ENCODE peak calls at places on chromosomes 7 and 10, in seven cellular contexts. One of them, this sample, is unnamed. For H3K4me1 and H3K27me3, the result is how much of the 10 kb centered on the place peaks cover.

GRCh38 chr10:70475661-70476060 is 2.9 kb upstream of the PALD1 start:
- DNase-seq in mammary epithelial cell: peak
- DNase-seq in CD8-positive, alpha-beta T cell: no peak
- DNase-seq in neural progenitor cell: no peak
- DNase-seq in K562: no peak
- DNase-seq in CD8-positive, alpha-beta memory T cell: no peak
- DNase-seq in fibroblast of lung: peak
- DNase-seq in this sample: no peak

GRCh38 chr10:123135415-123136141 is at the start of gene HMX3:
- DNase-seq in mammary epithelial cell: peak
- DNase-seq in CD8-positive, alpha-beta T cell: no peak
- DNase-seq in neural progenitor cell: peak
- DNase-seq in K562: peak
- DNase-seq in CD8-positive, alpha-beta memory T cell: no peak
- DNase-seq in fibroblast of lung: no peak
- DNase-seq in this sample: peak

GRCh38 chr7:7870590-7870989 is 98.0 kb upstream of the GLCCI1 start:
- DNase-seq in mammary epithelial cell: no peak
- DNase-seq in CD8-positive, alpha-beta T cell: no peak
- DNase-seq in neural progenitor cell: no peak
- DNase-seq in K562: no peak
- DNase-seq in CD8-positive, alpha-beta memory T cell: no peak
- DNase-seq in fibroblast of lung: no peak
- DNase-seq in this sample: no peak

GRCh38 chr7:129073738-129074137 is 18.8 kb upstream of the TNPO3 start:
- DNase-seq in mammary epithelial cell: no peak
- DNase-seq in CD8-positive, alpha-beta T cell: no peak
- DNase-seq in neural progenitor cell: no peak
- DNase-seq in K562: no peak
- DNase-seq in CD8-positive, alpha-beta memory T cell: no peak
- DNase-seq in fibroblast of lung: no peak
- DNase-seq in this sample: no peak

GRCh38 chr7:40194743-40195142 is 59.9 kb downstream of the SUGCT start:
- DNase-seq in mammary epithelial cell: peak
- DNase-seq in CD8-positive, alpha-beta T cell: no peak
- DNase-seq in neural progenitor cell: no peak
- DNase-seq in K562: no peak
- DNase-seq in CD8-positive, alpha-beta memory T cell: no peak
- DNase-seq in fibroblast of lung: peak
- DNase-seq in this sample: no peak

GRCh38 chr10:7819126-7819470 is 793 bp downstream of the TAF3 start:
- DNase-seq in mammary epithelial cell: peak
- DNase-seq in CD8-positive, alpha-beta T cell: no peak
- DNase-seq in neural progenitor cell: peak
- DNase-seq in K562: peak
- DNase-seq in CD8-positive, alpha-beta memory T cell: peak
- DNase-seq in fibroblast of lung: peak
- DNase-seq in this sample: peak

GRCh38 chr7:4739528-4739992 is 35.9 kb upstream of the AP5Z1 start:
- DNase-seq in mammary epithelial cell: no peak
- DNase-seq in CD8-positive, alpha-beta T cell: no peak
- DNase-seq in neural progenitor cell: peak
- DNase-seq in K562: peak
- DNase-seq in CD8-positive, alpha-beta memory T cell: no peak
- DNase-seq in fibroblast of lung: peak
- DNase-seq in this sample: no peak

GRCh38 chr7:128415217-128415785 is 5.5 kb upstream of the IMPDH1 start:
- DNase-seq in mammary epithelial cell: no peak
- DNase-seq in CD8-positive, alpha-beta T cell: no peak
- DNase-seq in neural progenitor cell: no peak
- DNase-seq in K562: no peak
- DNase-seq in CD8-positive, alpha-beta memory T cell: no peak
- DNase-seq in fibroblast of lung: no peak
- DNase-seq in this sample: no peak

GRCh38 chr7:6606866-6607583 is 8.4 kb upstream of the ZNF853 start:
- DNase-seq in mammary epithelial cell: no peak
- DNase-seq in CD8-positive, alpha-beta T cell: no peak
- DNase-seq in neural progenitor cell: no peak
- DNase-seq in K562: no peak
- DNase-seq in CD8-positive, alpha-beta memory T cell: no peak
- DNase-seq in fibroblast of lung: no peak
- DNase-seq in this sample: no peak

GRCh38 chr10:110843031-110843430 is 28.7 kb upstream of the PDCD4 start:
- DNase-seq in mammary epithelial cell: no peak
- DNase-seq in CD8-positive, alpha-beta T cell: no peak
- DNase-seq in neural progenitor cell: no peak
- DNase-seq in K562: no peak
- DNase-seq in CD8-positive, alpha-beta memory T cell: no peak
- DNase-seq in fibroblast of lung: no peak
- DNase-seq in this sample: no peak

GRCh38 chr10:24556746-24557742 is 166.6 kb downstream of the ARHGAP21 start:
- DNase-seq in mammary epithelial cell: peak
- DNase-seq in CD8-positive, alpha-beta T cell: no peak
- DNase-seq in neural progenitor cell: peak
- DNase-seq in K562: peak
- DNase-seq in CD8-positive, alpha-beta memory T cell: no peak
- DNase-seq in fibroblast of lung: peak
- DNase-seq in this sample: peak

GRCh38 chr7:150926066-150926465 is 52.1 kb downstream of the KCNH2 start:
- DNase-seq in mammary epithelial cell: no peak
- DNase-seq in CD8-positive, alpha-beta T cell: no peak
- DNase-seq in neural progenitor cell: no peak
- DNase-seq in K562: no peak
- DNase-seq in CD8-positive, alpha-beta memory T cell: no peak
- DNase-seq in fibroblast of lung: no peak
- DNase-seq in this sample: no peak

GRCh38 chr10:13686331-13686752 is 99.6 kb downstream of the PRPF18 start:
- DNase-seq in mammary epithelial cell: no peak
- DNase-seq in CD8-positive, alpha-beta T cell: no peak
- DNase-seq in neural progenitor cell: no peak
- DNase-seq in K562: no peak
- DNase-seq in CD8-positive, alpha-beta memory T cell: no peak
- DNase-seq in fibroblast of lung: peak
- DNase-seq in this sample: no peak

GRCh38 chr7:13336227-13336626 is 648.8 kb downstream of the ARL4A start:
- DNase-seq in mammary epithelial cell: peak
- DNase-seq in CD8-positive, alpha-beta T cell: no peak
- DNase-seq in neural progenitor cell: no peak
- DNase-seq in K562: no peak
- DNase-seq in CD8-positive, alpha-beta memory T cell: no peak
- DNase-seq in fibroblast of lung: peak
- DNase-seq in this sample: no peak

GRCh38 chr7:66883716-66884115 is 37.3 kb upstream of the TMEM248 start:
- DNase-seq in mammary epithelial cell: peak
- DNase-seq in CD8-positive, alpha-beta T cell: no peak
- DNase-seq in neural progenitor cell: no peak
- DNase-seq in K562: no peak
- DNase-seq in CD8-positive, alpha-beta memory T cell: no peak
- DNase-seq in fibroblast of lung: peak
- DNase-seq in this sample: no peak

GRCh38 chr7:112144284-112145059 is 61.7 kb downstream of the DOCK4 start:
- DNase-seq in mammary epithelial cell: no peak
- DNase-seq in CD8-positive, alpha-beta T cell: no peak
- DNase-seq in neural progenitor cell: no peak
- DNase-seq in K562: no peak
- DNase-seq in CD8-positive, alpha-beta memory T cell: no peak
- DNase-seq in fibroblast of lung: no peak
- DNase-seq in this sample: no peak

GRCh38 chr10:33735463-33735862 is 401.0 kb upstream of the NRP1 start:
- DNase-seq in mammary epithelial cell: peak
- DNase-seq in CD8-positive, alpha-beta T cell: no peak
- DNase-seq in neural progenitor cell: no peak
- DNase-seq in K562: no peak
- DNase-seq in CD8-positive, alpha-beta memory T cell: no peak
- DNase-seq in fibroblast of lung: peak
- DNase-seq in this sample: no peak

GRCh38 chr7:90111-91063 is 102.0 kb upstream of the FAM20C start:
- DNase-seq in mammary epithelial cell: peak
- DNase-seq in CD8-positive, alpha-beta T cell: no peak
- DNase-seq in neural progenitor cell: no peak
- DNase-seq in K562: no peak
- DNase-seq in CD8-positive, alpha-beta memory T cell: no peak
- DNase-seq in fibroblast of lung: peak
- DNase-seq in this sample: no peak

GRCh38 chr7:97004931-97005763 is at the start of gene DLX6:
- DNase-seq in mammary epithelial cell: peak
- DNase-seq in CD8-positive, alpha-beta T cell: no peak
- DNase-seq in neural progenitor cell: peak
- DNase-seq in K562: no peak
- DNase-seq in CD8-positive, alpha-beta memory T cell: no peak
- DNase-seq in fibroblast of lung: peak
- DNase-seq in this sample: peak

GRCh38 chr10:49139866-49140195 is 6.0 kb upstream of the FAM170B start:
- DNase-seq in mammary epithelial cell: peak
- DNase-seq in CD8-positive, alpha-beta T cell: no peak
- DNase-seq in neural progenitor cell: no peak
- DNase-seq in K562: no peak
- DNase-seq in CD8-positive, alpha-beta memory T cell: no peak
- DNase-seq in fibroblast of lung: peak
- DNase-seq in this sample: no peak

GRCh38 chr10:49140306-49141175 is 6.7 kb upstream of the FAM170B start:
- DNase-seq in mammary epithelial cell: no peak
- DNase-seq in CD8-positive, alpha-beta T cell: no peak
- DNase-seq in neural progenitor cell: no peak
- DNase-seq in K562: no peak
- DNase-seq in CD8-positive, alpha-beta memory T cell: no peak
- DNase-seq in fibroblast of lung: no peak
- DNase-seq in this sample: no peak

GRCh38 chr10:49139000-49139865 is 5.4 kb upstream of the FAM170B start:
- DNase-seq in mammary epithelial cell: no peak
- DNase-seq in CD8-positive, alpha-beta T cell: no peak
- DNase-seq in neural progenitor cell: no peak
- DNase-seq in K562: no peak
- DNase-seq in CD8-positive, alpha-beta memory T cell: no peak
- DNase-seq in fibroblast of lung: peak
- DNase-seq in this sample: no peak

GRCh38 chr10:49136525-49136924 is 2.7 kb upstream of the FAM170B start:
- DNase-seq in mammary epithelial cell: no peak
- DNase-seq in CD8-positive, alpha-beta T cell: no peak
- DNase-seq in neural progenitor cell: no peak
- DNase-seq in K562: no peak
- DNase-seq in CD8-positive, alpha-beta memory T cell: no peak
- DNase-seq in fibroblast of lung: no peak
- DNase-seq in this sample: no peak

DNA sequence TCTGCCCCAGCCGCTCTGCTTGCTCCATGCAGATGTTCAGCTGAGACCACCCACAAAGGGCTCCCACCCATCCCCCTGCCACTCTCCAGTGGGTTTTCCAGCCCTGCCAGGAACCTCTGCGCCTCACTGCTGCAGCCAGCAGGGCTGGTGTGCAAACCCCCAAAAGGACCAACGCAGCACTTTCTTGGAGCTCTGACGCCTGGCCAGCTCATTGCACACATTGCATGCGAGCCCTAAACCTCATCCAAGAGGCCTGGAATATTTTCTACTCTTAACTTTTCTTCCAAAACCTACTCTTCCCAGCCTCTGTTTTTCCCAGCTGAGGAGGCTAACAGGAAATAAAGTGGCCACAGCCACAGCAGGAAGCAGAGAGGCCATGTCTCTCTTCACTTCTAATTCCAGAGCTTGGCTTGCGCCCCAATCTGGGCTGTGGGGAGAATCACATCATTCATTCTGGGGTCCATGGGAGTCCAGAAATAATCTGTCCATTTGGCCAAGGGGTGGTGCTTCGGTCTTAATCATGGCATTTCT is 4.6 kb upstream of the FAM170B start:
- DNase-seq in mammary epithelial cell: no peak
- DNase-seq in CD8-positive, alpha-beta T cell: no peak
- DNase-seq in neural progenitor cell: no peak
- DNase-seq in K562: no peak
- DNase-seq in CD8-positive, alpha-beta memory T cell: no peak
- DNase-seq in fibroblast of lung: peak
- DNase-seq in this sample: no peak
- H3K4me1 ChIP-seq in mammary epithelial cell: under half
- H3K4me1 ChIP-seq in CD8-positive, alpha-beta T cell: under half
- H3K4me1 ChIP-seq in neural progenitor cell: under half
- H3K4me1 ChIP-seq in K562: under half
- H3K4me1 ChIP-seq in CD8-positive, alpha-beta memory T cell: under half
- H3K4me1 ChIP-seq in fibroblast of lung: under half
- H3K4me1 ChIP-seq in this sample: under half

GRCh38 chr7:155451522-155452239 is 6.2 kb upstream of the EN2 start:
- DNase-seq in mammary epithelial cell: no peak
- DNase-seq in CD8-positive, alpha-beta T cell: no peak
- DNase-seq in neural progenitor cell: peak
- DNase-seq in K562: no peak
- DNase-seq in CD8-positive, alpha-beta memory T cell: no peak
- DNase-seq in fibroblast of lung: no peak
- DNase-seq in this sample: no peak
- H3K27me3 ChIP-seq in mammary epithelial cell: half or more
- H3K27me3 ChIP-seq in CD8-positive, alpha-beta T cell: under half
- H3K27me3 ChIP-seq in neural progenitor cell: half or more
- H3K27me3 ChIP-seq in K562: half or more
- H3K27me3 ChIP-seq in CD8-positive, alpha-beta memory T cell: under half
- H3K27me3 ChIP-seq in fibroblast of lung: half or more
- H3K27me3 ChIP-seq in this sample: half or more

DNA sequence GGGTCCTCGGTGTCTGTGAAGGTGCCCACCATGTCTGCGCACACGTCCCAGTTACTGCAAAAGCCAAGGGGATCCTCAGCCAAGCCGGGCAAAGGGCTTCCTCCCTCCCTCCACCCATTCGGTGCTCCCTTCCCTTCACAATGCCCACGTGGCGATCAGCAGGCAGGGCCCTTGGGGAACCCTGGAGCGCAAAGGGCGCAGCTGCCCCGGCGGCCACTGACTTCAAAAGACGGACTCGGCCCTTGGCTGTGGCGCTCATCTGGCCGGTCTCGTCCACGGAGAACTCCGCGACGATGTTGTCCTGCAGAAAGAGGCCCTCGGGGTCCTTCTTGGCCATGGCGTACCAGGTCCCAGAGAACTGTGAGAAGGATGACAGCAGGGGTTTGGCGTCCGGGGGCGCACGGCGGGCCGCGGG is 582 bp downstream of the RBP4 start:
- DNase-seq in mammary epithelial cell: no peak
- DNase-seq in CD8-positive, alpha-beta T cell: no peak
- DNase-seq in neural progenitor cell: no peak
- DNase-seq in K562: no peak
- DNase-seq in CD8-positive, alpha-beta memory T cell: no peak
- DNase-seq in fibroblast of lung: no peak
- DNase-seq in this sample: no peak
- H3K4me3 ChIP-seq in mammary epithelial cell: no peak
- H3K4me3 ChIP-seq in CD8-positive, alpha-beta T cell: no peak
- H3K4me3 ChIP-seq in neural progenitor cell: peak
- H3K4me3 ChIP-seq in K562: no peak
- H3K4me3 ChIP-seq in CD8-positive, alpha-beta memory T cell: no peak
- H3K4me3 ChIP-seq in fibroblast of lung: no peak
- H3K4me3 ChIP-seq in this sample: no peak

DNA sequence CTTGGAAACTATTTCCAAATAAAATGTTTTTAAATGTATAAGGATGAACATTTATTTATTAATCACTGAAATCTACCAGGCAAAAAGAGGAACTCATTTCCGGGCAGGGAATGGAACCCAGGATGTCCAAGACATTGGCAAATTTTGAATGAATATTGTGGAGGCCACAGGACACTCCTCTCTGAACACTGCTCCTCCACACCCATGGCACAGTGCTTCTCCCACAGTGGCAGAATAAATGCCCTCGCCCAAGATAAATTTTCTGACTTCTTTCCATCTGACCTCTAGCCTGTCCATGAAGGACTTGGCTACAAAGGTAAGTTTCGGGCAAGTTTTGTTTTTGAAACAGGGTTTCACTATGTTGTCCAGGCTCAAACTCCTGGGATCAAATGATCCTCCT is 39.0 kb downstream of the HIPK2 start:
- DNase-seq in mammary epithelial cell: no peak
- DNase-seq in CD8-positive, alpha-beta T cell: no peak
- DNase-seq in neural progenitor cell: no peak
- DNase-seq in K562: no peak
- DNase-seq in CD8-positive, alpha-beta memory T cell: no peak
- DNase-seq in fibroblast of lung: no peak
- DNase-seq in this sample: no peak
- H3K4me1 ChIP-seq in mammary epithelial cell: under half
- H3K4me1 ChIP-seq in CD8-positive, alpha-beta T cell: under half
- H3K4me1 ChIP-seq in neural progenitor cell: under half
- H3K4me1 ChIP-seq in K562: under half
- H3K4me1 ChIP-seq in CD8-positive, alpha-beta memory T cell: under half
- H3K4me1 ChIP-seq in fibroblast of lung: under half
- H3K4me1 ChIP-seq in this sample: under half